ENCODE peak calls at places on chromosomes 1 and 21, in six cellular contexts. One of them, this sample, is unnamed.

GRCh38 chr1:151314137-151314875 is 12.9 kb downstream of the PI4KB start:
- DNase-seq in transverse colon: peak
- DNase-seq in A549: peak
- DNase-seq in HCT116: no peak
- DNase-seq in IMR-90: peak
- DNase-seq in uterus: peak
- DNase-seq in this sample: peak

GRCh38 chr1:204296431-204296988 is 63.2 kb downstream of the PLEKHA6 start:
- DNase-seq in HCT116: no peak
- DNase-seq in transverse colon: no peak
- DNase-seq in uterus: peak
- DNase-seq in A549: no peak
- DNase-seq in IMR-90: peak
- DNase-seq in this sample: no peak

GRCh38 chr21:33848252-33848953 is 67.2 kb downstream of the ATP5PO start:
- DNase-seq in uterus: no peak
- DNase-seq in HCT116: no peak
- DNase-seq in transverse colon: peak
- DNase-seq in IMR-90: no peak
- DNase-seq in A549: no peak
- DNase-seq in this sample: no peak

GRCh38 chr1:67590329-67590728 is 94.7 kb upstream of the GADD45A start:
- DNase-seq in uterus: peak
- DNase-seq in IMR-90: peak
- DNase-seq in transverse colon: peak
- DNase-seq in HCT116: no peak
- DNase-seq in A549: no peak
- DNase-seq in this sample: no peak

GRCh38 chr1:201137579-201138310 is 10.8 kb upstream of the ASCL5 start:
- DNase-seq in HCT116: no peak
- DNase-seq in A549: no peak
- DNase-seq in uterus: peak
- DNase-seq in transverse colon: peak
- DNase-seq in IMR-90: peak
- DNase-seq in this sample: peak

GRCh38 chr1:119204169-119204568 is 63.7 kb upstream of the WARS2 start:
- DNase-seq in A549: no peak
- DNase-seq in HCT116: no peak
- DNase-seq in IMR-90: no peak
- DNase-seq in uterus: no peak
- DNase-seq in transverse colon: no peak
- DNase-seq in this sample: no peak

GRCh38 chr1:227416156-227416865 is 98.0 kb upstream of the CDC42BPA start:
- DNase-seq in uterus: no peak
- DNase-seq in transverse colon: no peak
- DNase-seq in IMR-90: peak
- DNase-seq in A549: no peak
- DNase-seq in HCT116: no peak
- DNase-seq in this sample: no peak

GRCh38 chr1:107965112-107965991 is at the start of gene VAV3:
- DNase-seq in IMR-90: peak
- DNase-seq in uterus: peak
- DNase-seq in HCT116: no peak
- DNase-seq in A549: peak
- DNase-seq in transverse colon: peak
- DNase-seq in this sample: no peak

GRCh38 chr1:24464378-24464770 is 38.3 kb upstream of the RCAN3 start:
- DNase-seq in transverse colon: no peak
- DNase-seq in A549: no peak
- DNase-seq in HCT116: no peak
- DNase-seq in uterus: no peak
- DNase-seq in IMR-90: peak
- DNase-seq in this sample: peak

GRCh38 chr1:17187065-17187464 is 17.9 kb upstream of the PADI1 start:
- DNase-seq in uterus: no peak
- DNase-seq in transverse colon: no peak
- DNase-seq in HCT116: no peak
- DNase-seq in IMR-90: no peak
- DNase-seq in A549: no peak
- DNase-seq in this sample: no peak

GRCh38 chr1:20891091-20891490 is 104.0 kb upstream of the HP1BP3 start:
- DNase-seq in uterus: no peak
- DNase-seq in transverse colon: no peak
- DNase-seq in A549: no peak
- DNase-seq in HCT116: no peak
- DNase-seq in IMR-90: peak
- DNase-seq in this sample: no peak

GRCh38 chr1:200337410-200337809 is 72.4 kb downstream of the ZNF281 start:
- DNase-seq in uterus: no peak
- DNase-seq in transverse colon: no peak
- DNase-seq in A549: no peak
- DNase-seq in HCT116: no peak
- DNase-seq in IMR-90: no peak
- DNase-seq in this sample: no peak

GRCh38 chr1:211829343-211830054 is 1.1 kb downstream of the LPGAT1 start:
- DNase-seq in IMR-90: no peak
- DNase-seq in transverse colon: peak
- DNase-seq in uterus: peak
- DNase-seq in HCT116: no peak
- DNase-seq in A549: peak
- DNase-seq in this sample: no peak

GRCh38 chr1:112344754-112345423 is 51.1 kb upstream of the CTTNBP2NL start:
- DNase-seq in HCT116: no peak
- DNase-seq in IMR-90: no peak
- DNase-seq in transverse colon: no peak
- DNase-seq in A549: no peak
- DNase-seq in uterus: no peak
- DNase-seq in this sample: no peak

GRCh38 chr1:10210841-10211804 is 753 bp downstream of the KIF1B start:
- DNase-seq in uterus: peak
- DNase-seq in A549: peak
- DNase-seq in transverse colon: peak
- DNase-seq in IMR-90: peak
- DNase-seq in HCT116: peak
- DNase-seq in this sample: peak
- TF ChIP-seq POLR2A in uterus: peak
- TF ChIP-seq POLR2A in A549: no peak
- TF ChIP-seq POLR2A in transverse colon: peak
- TF ChIP-seq POLR2A in IMR-90: peak
- TF ChIP-seq POLR2A in HCT116: no peak
- TF ChIP-seq POLR2A in this sample: no peak

DNA sequence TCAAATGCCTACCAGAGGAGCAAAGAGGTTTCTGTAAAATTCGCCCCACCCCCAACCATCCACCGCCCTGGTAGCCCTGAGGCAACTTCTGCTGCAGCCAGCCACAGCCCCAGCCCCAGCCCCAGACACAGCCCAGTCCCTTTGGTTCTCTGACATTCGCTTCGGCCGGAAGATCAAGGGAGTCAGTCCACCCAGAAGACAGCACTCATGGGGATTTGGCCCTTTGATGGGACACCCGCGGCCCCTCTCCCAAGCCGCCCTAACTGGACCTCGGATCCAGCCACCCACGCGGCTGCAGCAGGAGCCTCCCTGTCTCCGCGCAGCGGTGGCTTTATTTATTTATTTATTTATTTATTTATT is 3881.0 kb downstream of the SRGAP2C start:
- DNase-seq in IMR-90: no peak
- DNase-seq in transverse colon: no peak
- DNase-seq in A549: no peak
- DNase-seq in HCT116: no peak
- DNase-seq in uterus: no peak
- DNase-seq in this sample: no peak
- TF ChIP-seq POLR2A in IMR-90: no peak
- TF ChIP-seq POLR2A in transverse colon: no peak
- TF ChIP-seq POLR2A in A549: no peak
- TF ChIP-seq POLR2A in HCT116: no peak
- TF ChIP-seq POLR2A in uterus: no peak
- TF ChIP-seq POLR2A in this sample: no peak

GRCh38 chr1:209884665-209885117 is 53.3 kb upstream of the SYT14 start:
- DNase-seq in uterus: peak
- DNase-seq in HCT116: peak
- DNase-seq in IMR-90: peak
- DNase-seq in transverse colon: no peak
- DNase-seq in A549: peak
- DNase-seq in this sample: peak
- TF ChIP-seq POLR2A in uterus: no peak
- TF ChIP-seq POLR2A in HCT116: no peak
- TF ChIP-seq POLR2A in IMR-90: no peak
- TF ChIP-seq POLR2A in transverse colon: no peak
- TF ChIP-seq POLR2A in A549: no peak
- TF ChIP-seq POLR2A in this sample: no peak

GRCh38 chr1:178485467-178486098 is 11.2 kb downstream of the CLEC20A start:
- DNase-seq in A549: no peak
- DNase-seq in IMR-90: no peak
- DNase-seq in uterus: no peak
- DNase-seq in transverse colon: no peak
- DNase-seq in HCT116: no peak
- DNase-seq in this sample: no peak
- TF ChIP-seq POLR2A in A549: no peak
- TF ChIP-seq POLR2A in IMR-90: no peak
- TF ChIP-seq POLR2A in uterus: no peak
- TF ChIP-seq POLR2A in transverse colon: no peak
- TF ChIP-seq POLR2A in HCT116: no peak
- TF ChIP-seq POLR2A in this sample: no peak

GRCh38 chr21:42425603-42425985 is 21.9 kb downstream of the UBASH3A start:
- DNase-seq in transverse colon: no peak
- DNase-seq in uterus: no peak
- DNase-seq in A549: no peak
- DNase-seq in HCT116: no peak
- DNase-seq in IMR-90: no peak
- DNase-seq in this sample: no peak

GRCh38 chr21:42423685-42424084 is 20.0 kb downstream of the UBASH3A start:
- DNase-seq in uterus: no peak
- DNase-seq in A549: no peak
- DNase-seq in IMR-90: no peak
- DNase-seq in HCT116: no peak
- DNase-seq in transverse colon: no peak
- DNase-seq in this sample: no peak

GRCh38 chr21:42421018-42421793 is 17.5 kb downstream of the UBASH3A start:
- DNase-seq in IMR-90: no peak
- DNase-seq in A549: no peak
- DNase-seq in transverse colon: peak
- DNase-seq in uterus: no peak
- DNase-seq in HCT116: no peak
- DNase-seq in this sample: no peak

GRCh38 chr21:42424848-42425602 is 21.3 kb downstream of the UBASH3A start:
- DNase-seq in uterus: no peak
- DNase-seq in A549: no peak
- DNase-seq in transverse colon: peak
- DNase-seq in IMR-90: no peak
- DNase-seq in HCT116: no peak
- DNase-seq in this sample: no peak

DNA sequence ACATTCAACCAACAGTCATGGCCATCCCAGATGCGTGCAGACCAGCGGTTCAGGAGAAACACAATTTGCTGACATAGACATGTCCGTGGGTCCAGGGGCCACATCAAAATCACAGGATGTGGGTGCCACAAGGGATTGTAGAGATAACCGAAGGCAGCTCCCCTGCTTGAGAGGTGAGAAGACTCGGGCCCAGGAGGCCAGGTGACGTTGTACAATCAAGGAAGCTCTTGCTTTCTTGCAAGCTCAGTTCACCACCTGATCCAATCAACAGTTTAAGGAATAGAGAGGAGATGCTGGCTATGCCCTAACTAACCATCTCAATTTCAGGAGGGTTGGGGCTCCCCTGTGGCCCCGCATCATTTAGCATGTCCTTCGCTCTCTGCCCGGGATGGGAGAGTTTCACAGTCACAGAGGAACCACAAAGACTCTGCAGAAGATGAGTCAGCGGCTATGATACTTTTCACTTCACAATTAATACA is 19.5 kb downstream of the UBASH3A start:
- DNase-seq in A549: no peak
- DNase-seq in HCT116: no peak
- DNase-seq in transverse colon: peak
- DNase-seq in IMR-90: no peak
- DNase-seq in uterus: no peak
- DNase-seq in this sample: no peak
- TF ChIP-seq POLR2A in A549: no peak
- TF ChIP-seq POLR2A in HCT116: no peak
- TF ChIP-seq POLR2A in transverse colon: no peak
- TF ChIP-seq POLR2A in IMR-90: no peak
- TF ChIP-seq POLR2A in uterus: no peak
- TF ChIP-seq POLR2A in this sample: no peak

GRCh38 chr1:109620890-109621289 is 1.3 kb downstream of the AMPD2 start:
- DNase-seq in uterus: peak
- DNase-seq in IMR-90: peak
- DNase-seq in A549: peak
- DNase-seq in transverse colon: peak
- DNase-seq in HCT116: peak
- DNase-seq in this sample: peak

GRCh38 chr1:109620396-109620817 is 770 bp downstream of the AMPD2 start:
- DNase-seq in HCT116: no peak
- DNase-seq in A549: peak
- DNase-seq in uterus: peak
- DNase-seq in transverse colon: peak
- DNase-seq in IMR-90: peak
- DNase-seq in this sample: peak

GRCh38 chr1:109618614-109619404 is 607 bp downstream of the GNAT2 start:
- DNase-seq in A549: no peak
- DNase-seq in HCT116: no peak
- DNase-seq in transverse colon: no peak
- DNase-seq in IMR-90: no peak
- DNase-seq in uterus: no peak
- DNase-seq in this sample: no peak

GRCh38 chr1:109619405-109619654 is at the start of gene GNAT2:
- DNase-seq in transverse colon: no peak
- DNase-seq in uterus: no peak
- DNase-seq in IMR-90: no peak
- DNase-seq in A549: no peak
- DNase-seq in HCT116: no peak
- DNase-seq in this sample: no peak

DNA sequence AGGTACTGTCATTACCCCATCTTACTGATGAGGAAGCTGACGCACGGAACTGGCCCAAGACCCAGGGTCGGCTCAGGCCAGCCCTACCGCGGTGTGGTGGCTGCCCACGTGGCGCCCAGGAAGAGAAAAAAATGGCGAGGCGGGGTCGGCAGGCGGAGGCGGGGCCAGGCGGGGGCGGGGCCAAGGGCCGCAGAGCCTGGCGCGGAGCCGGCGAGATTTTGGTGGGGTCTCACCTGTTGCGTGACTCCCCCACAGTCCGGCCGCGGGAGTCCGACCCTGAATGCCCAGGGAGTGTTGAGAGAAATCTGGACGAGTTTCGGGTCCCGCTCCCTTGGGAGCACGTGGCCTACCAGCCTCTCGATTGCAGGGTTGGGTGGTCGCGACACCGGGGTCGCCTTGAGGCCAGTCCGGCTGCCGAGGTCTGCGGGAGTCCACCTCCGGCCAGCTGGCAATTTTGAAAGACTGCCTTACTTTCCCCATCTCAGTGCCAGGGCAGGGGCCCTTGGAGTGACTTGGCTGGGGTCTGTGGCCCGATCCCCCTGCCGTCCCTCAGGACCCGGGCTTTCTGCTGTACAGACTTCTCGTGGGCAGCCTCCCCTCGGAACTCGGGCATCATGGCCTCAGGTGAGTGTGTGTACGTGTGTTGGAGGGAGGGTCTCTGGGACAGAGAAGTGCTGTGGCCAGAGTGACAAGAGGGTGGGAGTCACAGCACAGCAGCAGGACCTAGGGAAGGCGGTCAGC is at the start of gene AMPD2:
- DNase-seq in A549: peak
- DNase-seq in uterus: peak
- DNase-seq in transverse colon: peak
- DNase-seq in HCT116: peak
- DNase-seq in IMR-90: peak
- DNase-seq in this sample: peak
- TF ChIP-seq POLR2A in A549: peak
- TF ChIP-seq POLR2A in uterus: no peak
- TF ChIP-seq POLR2A in transverse colon: peak
- TF ChIP-seq POLR2A in HCT116: peak
- TF ChIP-seq POLR2A in IMR-90: peak
- TF ChIP-seq POLR2A in this sample: peak

This sample was measured in H54.